ENCODE peak calls at places on chromosomes 3 and 15, in nine cellular contexts. D is CD8-positive, alpha-beta T cell; J is ovary; Y is transverse colon; L is spleen; Z is IMR-90; Q is right lobe of liver; V is hepatocyte; I is H9. S is an unnamed sample.

GRCh38 chr15:37586976-37587375 is 347.5 kb upstream of the TMCO5A start:
- DNase-seq in D (no peak), J (no peak), Y (no peak), L (no peak), Z (peak; percentile 14), Q (no peak), V (no peak), I (no peak), S (no peak)

GRCh38 chr15:57510647-57511046 is 81.1 kb upstream of the MYZAP start:
- DNase-seq in D (no peak), J (no peak), Y (no peak), L (no peak), Z (peak; percentile 93), Q (no peak), V (peak; percentile 37), I (no peak), S (peak; percentile 91)

GRCh38 chr3:11327619-11328018 is 55.4 kb downstream of the ATG7 start:
- DNase-seq in D (no peak), J (no peak), Y (no peak), L (no peak), Z (no peak), Q (no peak), V (no peak), I (no peak), S (no peak)

GRCh38 chr3:183328823-183329222 is 75.8 kb downstream of the B3GNT5 start:
- DNase-seq in D (no peak), J (no peak), Y (no peak), L (no peak), Z (peak; percentile 17), Q (no peak), V (no peak), I (no peak), S (no peak)

GRCh38 chr3:184050217-184050847 is 2.5 kb upstream of the HTR3C start:
- DNase-seq in D (no peak), J (no peak), Y (peak; percentile 12), L (no peak), Z (no peak), Q (no peak), V (no peak), I (no peak), S (no peak)

GRCh38 chr15:37135225-37135624 is 34.9 kb upstream of the MEIS2 start:
- DNase-seq in D (no peak), J (no peak), Y (no peak), L (no peak), Z (no peak), Q (no peak), V (no peak), I (peak; percentile 31), S (no peak)

GRCh38 chr3:172132159-172132586 is 92.8 kb downstream of the FNDC3B start:
- DNase-seq in D (no peak), J (no peak), Y (no peak), L (no peak), Z (no peak), Q (no peak), V (no peak), I (no peak), S (no peak)

GRCh38 chr3:37262816-37263393 is 88.5 kb upstream of the LRRFIP2 start:
- DNase-seq in D (no peak), J (no peak), Y (no peak), L (no peak), Z (peak; percentile 45), Q (no peak), V (no peak), I (no peak), S (no peak)

GRCh38 chr3:173745952-173746682 is 348.6 kb downstream of the NLGN1 start:
- DNase-seq in D (no peak), J (no peak), Y (no peak), L (no peak), Z (peak; percentile 56), Q (no peak), V (peak; percentile 9), I (no peak), S (no peak)

GRCh38 chr3:113092746-113093145 is 102.0 kb downstream of the GTPBP8 start:
- DNase-seq in D (no peak), J (no peak), Y (no peak), L (no peak), Z (no peak), Q (no peak), V (no peak), I (no peak), S (no peak)

GRCh38 chr3:3084890-3085289 is 25.3 kb downstream of the IL5RA start:
- DNase-seq in D (no peak), J (no peak), Y (no peak), L (no peak), Z (no peak), Q (no peak), V (no peak), I (no peak), S (no peak)

GRCh38 chr15:39454189-39454986 is 126.5 kb upstream of the THBS1 start:
- DNase-seq in D (no peak), J (no peak), Y (no peak), L (no peak), Z (peak; percentile 50), Q (no peak), V (no peak), I (no peak), S (no peak)

GRCh38 chr3:24344784-24345439 is 149.7 kb downstream of the THRB start:
- DNase-seq in D (no peak), J (no peak), Y (no peak), L (no peak), Z (peak; percentile 4), Q (no peak), V (no peak), I (no peak), S (no peak)

GRCh38 chr15:40498418-40498817 is 27.6 kb downstream of the CHST14 start:
- DNase-seq in D (no peak), J (no peak), Y (no peak), L (no peak), Z (peak; percentile 85), Q (no peak), V (no peak), I (no peak), S (no peak)

GRCh38 chr3:43765417-43766030 is 74.8 kb downstream of the ABHD5 start:
- DNase-seq in D (no peak), J (no peak), Y (no peak), L (no peak), Z (peak; percentile 69), Q (no peak), V (no peak), I (no peak), S (peak; percentile 28)

GRCh38 chr15:92392462-92392861 is 1.2 kb upstream of the ST8SIA2 start:
- DNase-seq in D (no peak), J (no peak), Y (no peak), L (no peak), Z (no peak), Q (no peak), V (peak; percentile 7), I (peak; percentile 66), S (no peak)

GRCh38 chr15:90819390-90819789 is 49.0 kb upstream of the FURIN start:
- DNase-seq in D (no peak), J (no peak), Y (no peak), L (no peak), Z (no peak), Q (peak; percentile 72), V (no peak), I (no peak), S (no peak)

GRCh38 chr15:49015896-49016295 is 30.4 kb downstream of the SECISBP2L start:
- DNase-seq in D (no peak), J (no peak), Y (no peak), L (no peak), Z (no peak), Q (no peak), V (no peak), I (no peak), S (no peak)

GRCh38 chr15:42175671-42176070 is 19.2 kb upstream of the PLA2G4F start:
- DNase-seq in D (no peak), J (no peak), Y (no peak), L (no peak), Z (no peak), Q (no peak), V (no peak), I (no peak), S (no peak)

GRCh38 chr3:122268257-122269024 is 56.6 kb upstream of the CSTA start:
- DNase-seq in D (no peak), J (no peak), Y (no peak), L (no peak), Z (no peak), Q (no peak), V (no peak), I (no peak), S (no peak)

DNA sequence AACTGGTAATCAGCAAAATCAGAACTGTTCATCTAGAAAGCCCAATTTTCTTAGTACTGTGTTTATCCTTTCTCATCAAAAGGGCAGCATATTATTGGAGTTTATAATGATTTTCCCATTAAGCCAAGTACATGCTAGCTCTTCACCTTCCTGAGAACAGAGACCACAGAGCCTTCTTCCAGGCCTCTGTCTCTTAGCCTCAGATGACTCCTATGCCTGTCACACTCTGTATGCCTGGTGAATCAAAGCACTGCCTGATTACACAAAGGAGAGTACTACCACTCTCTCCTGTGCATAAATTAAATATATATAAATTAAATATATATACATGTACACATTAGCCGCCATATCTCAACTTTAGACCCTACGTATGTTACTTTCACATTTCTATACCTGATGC is 636.1 kb downstream of the NTRK3 start:
- DNase-seq in D (no peak), J (no peak), Y (no peak), L (no peak), Z (no peak), Q (no peak), V (no peak), I (no peak), S (no peak)
- H3K9me3 ChIP-seq in D (no peaks in the 10 kb centered on the region), J (no peaks in the 10 kb centered on the region), Y (no peaks in the 10 kb centered on the region), L (no peaks in the 10 kb centered on the region), Z (peaks cover under 1% of the 10 kb centered on the region), Q (no peaks in the 10 kb centered on the region), V (no peaks in the 10 kb centered on the region), I (no peaks in the 10 kb centered on the region), S (no peaks in the 10 kb centered on the region)

GRCh38 chr3:64214002-64214696 is 11.1 kb downstream of the PRICKLE2 start:
- DNase-seq in D (no peak), J (peak; percentile 86), Y (peak; percentile 40), L (no peak), Z (peak; percentile 82), Q (no peak), V (peak; percentile 53), I (no peak), S (peak; percentile 92)
- H3K4me1 ChIP-seq in D (no peaks in the 10 kb centered on the region), J (peaks cover 36% of the 10 kb centered on the region), Y (peaks cover 15% of the 10 kb centered on the region), L (no peaks in the 10 kb centered on the region), Z (peaks cover 26% of the 10 kb centered on the region), Q (no peaks in the 10 kb centered on the region), V (peaks cover 38% of the 10 kb centered on the region), I (peaks cover 10% of the 10 kb centered on the region), S (peaks cover 23% of the 10 kb centered on the region)

GRCh38 chr15:25236861-25237155 is 202.0 kb downstream of the UBE3A start:
- DNase-seq in D (no peak), J (no peak), Y (no peak), L (no peak), Z (no peak), Q (no peak), V (no peak), I (no peak), S (peak; percentile 3)
- H3K9me3 ChIP-seq in D (no peaks in the 10 kb centered on the region), J (no peaks in the 10 kb centered on the region), Y (peaks cover 4% of the 10 kb centered on the region), L (no peaks in the 10 kb centered on the region), Z (peaks cover 74% of the 10 kb centered on the region), Q (no peaks in the 10 kb centered on the region), V (no peaks in the 10 kb centered on the region), I (peaks cover 76% of the 10 kb centered on the region), S (no peaks in the 10 kb centered on the region)

DNA sequence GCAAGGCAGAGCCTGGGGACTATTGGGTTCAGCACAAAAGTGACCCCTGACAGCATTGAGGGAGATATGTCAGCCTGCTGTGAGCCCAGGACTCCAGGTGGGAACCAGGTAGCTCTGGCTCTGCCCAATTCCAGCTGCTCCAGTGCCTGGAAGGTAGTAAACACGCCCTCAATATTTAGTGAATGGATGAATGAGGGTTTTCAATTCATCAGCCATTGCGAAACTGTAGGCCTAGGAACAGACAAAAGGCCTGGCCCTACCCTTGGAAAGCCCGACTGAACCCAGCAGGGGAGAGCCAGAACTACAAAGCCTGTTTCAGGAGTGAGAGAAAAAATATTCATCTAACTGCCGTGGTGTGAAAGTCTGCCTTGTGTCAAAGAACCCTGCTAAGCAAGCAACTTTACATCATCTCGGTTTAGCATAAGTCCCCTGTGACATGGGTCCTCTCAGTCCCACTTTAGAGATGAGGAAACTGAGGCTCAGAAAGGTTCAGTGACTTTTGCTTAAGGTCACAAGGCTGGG is 8.1 kb upstream of the CSK start:
- DNase-seq in D (no peak), J (no peak), Y (peak; percentile 33), L (no peak), Z (no peak), Q (no peak), V (no peak), I (no peak), S (no peak)
- H3K4me1 ChIP-seq in D (peaks cover 63% of the 10 kb centered on the region), J (no peaks in the 10 kb centered on the region), Y (peaks cover 28% of the 10 kb centered on the region), L (peaks cover 57% of the 10 kb centered on the region), Z (no peaks in the 10 kb centered on the region), Q (peaks cover 4% of the 10 kb centered on the region), V (peaks cover 2% of the 10 kb centered on the region), I (no peaks in the 10 kb centered on the region), S (peaks cover 8% of the 10 kb centered on the region)